ENCODE peak calls at places on chromosome 15, in seven cellular contexts. P is Panc1; I is CD4-positive, alpha-beta T cell; R is A673; J is AG04450; A is psoas muscle; N is RWPE1. H is an unnamed sample.

GRCh38 chr15:90232941-90233700 is 620 bp downstream of the CIB1 start:
- DNase-seq in R (no peak), I (peak; percentile 17), P (no peak), J (no peak), N (peak; percentile 70), A (peak; percentile 66), H (no peak)

GRCh38 chr15:39795486-39795885 is 12.8 kb upstream of the FSIP1 start:
- DNase-seq in A (no peak), I (no peak), P (no peak), N (no peak), R (no peak), J (no peak), H (no peak)

GRCh38 chr15:49622561-49622960 is 1.7 kb downstream of the DTWD1 start:
- DNase-seq in A (no peak), I (no peak), P (no peak), J (no peak), R (peak; percentile 2), N (no peak), H (no peak)

GRCh38 chr15:22918056-22918455 is 62.1 kb downstream of the CYFIP1 start:
- DNase-seq in N (peak; percentile 59), I (no peak), P (no peak), A (no peak), R (no peak), J (no peak), H (peak; percentile 20)

GRCh38 chr15:82056900-82057825 is 11.3 kb upstream of the MEX3B start:
- DNase-seq in N (no peak), I (no peak), P (no peak), A (no peak), R (no peak), J (no peak), H (no peak)

GRCh38 chr15:89912674-89913396 is at the start of gene ARPIN:
- DNase-seq in J (no peak), N (peak; percentile 60), I (no peak), A (peak; percentile 64), R (peak; percentile 68), P (no peak), H (no peak)

GRCh38 chr15:69279636-69280035 is 19.1 kb upstream of the PAQR5 start:
- DNase-seq in J (no peak), R (no peak), P (no peak), N (no peak), A (no peak), I (no peak), H (no peak)

GRCh38 chr15:74584204-74584603 is 31.4 kb upstream of the CLK3 start:
- DNase-seq in J (no peak), R (no peak), A (no peak), P (no peak), N (no peak), I (no peak), H (no peak)

GRCh38 chr15:71596672-71597071 is 213.7 kb upstream of the NR2E3 start:
- DNase-seq in I (no peak), R (no peak), N (no peak), J (no peak), P (no peak), A (peak; percentile 22), H (no peak)

GRCh38 chr15:82970078-82970686 is 15.8 kb upstream of the RAMAC start:
- DNase-seq in R (no peak), A (no peak), N (no peak), J (no peak), P (no peak), I (no peak), H (no peak)

GRCh38 chr15:37038036-37038715 is 62.2 kb downstream of the MEIS2 start:
- DNase-seq in J (no peak), A (no peak), R (no peak), P (no peak), N (no peak), I (no peak), H (no peak)

DNA sequence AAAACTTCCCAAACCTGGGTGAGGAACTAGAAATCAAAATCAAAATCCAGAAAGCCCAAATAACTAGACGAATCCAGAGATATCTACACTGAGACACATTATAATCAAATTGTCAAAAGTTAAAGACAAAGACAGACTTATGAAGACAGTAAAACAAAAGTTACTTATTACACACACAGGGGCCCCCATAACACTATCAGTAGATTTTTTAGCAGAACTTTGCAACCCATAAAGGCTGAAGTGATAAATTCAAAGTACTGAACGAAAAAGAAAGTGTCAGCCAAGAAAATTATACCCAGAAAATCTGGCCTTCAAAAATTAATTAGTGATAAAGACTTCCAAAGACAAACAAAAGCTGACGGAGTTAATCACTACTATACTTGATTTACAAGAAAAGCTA is 95.4 kb downstream of the SCAPER start:
- DNase-seq in I (no peak), A (no peak), R (no peak), P (no peak), N (no peak), J (no peak), H (no peak)
- H3K27ac ChIP-seq in I (no peak overlapping the region), A (no peak overlapping the region), R (no peak overlapping the region), P (no peak overlapping the region), N (no peak overlapping the region), J (no peak overlapping the region), H (no peak overlapping the region)

DNA sequence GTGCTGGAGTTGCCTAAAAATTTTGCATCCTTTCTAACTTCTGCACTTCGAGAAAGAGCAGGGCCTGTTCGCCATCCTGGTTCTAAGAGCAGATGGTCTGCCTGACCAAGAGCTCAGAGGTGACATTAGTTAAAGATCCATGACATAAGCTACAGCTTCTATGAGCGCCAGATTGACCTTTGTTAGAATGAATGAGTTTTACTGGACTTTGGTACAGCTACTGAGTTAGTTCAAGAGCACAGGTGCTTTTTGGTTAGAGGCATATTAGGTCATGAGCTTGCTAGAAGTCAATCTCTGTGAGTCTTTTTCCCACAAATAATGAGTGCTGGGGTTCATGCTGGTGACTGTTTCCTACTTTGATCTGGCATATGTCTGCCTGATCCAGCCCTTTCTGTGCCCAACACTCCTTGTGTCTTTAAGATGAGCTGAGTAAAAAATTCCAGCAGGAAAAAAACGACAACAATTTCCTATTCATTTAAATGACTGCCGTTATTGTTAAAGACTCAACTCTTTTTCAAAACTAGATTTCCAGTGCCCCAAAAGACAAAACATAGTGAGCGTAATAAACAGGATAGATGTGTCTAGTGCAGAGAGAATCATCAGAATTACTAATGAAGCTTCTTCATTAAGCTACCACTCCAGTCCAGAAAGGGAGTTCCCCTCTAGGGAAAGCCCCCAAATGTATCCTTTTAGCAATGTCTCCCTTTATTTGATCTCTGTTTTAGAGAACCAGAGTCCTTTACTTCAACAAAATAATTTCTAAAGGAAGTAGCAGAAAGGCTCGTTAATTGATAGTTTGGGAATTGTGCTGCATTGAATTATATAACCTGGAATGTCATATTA is 152.9 kb downstream of the SLCO3A1 start:
- DNase-seq in R (no peak), I (no peak), A (no peak), P (no peak), J (no peak), N (no peak), H (no peak)
- H3K27ac ChIP-seq in R (no peak overlapping the region), I (no peak overlapping the region), A (no peak overlapping the region), P (no peak overlapping the region), J (no peak overlapping the region), N (no peak overlapping the region), H (no peak overlapping the region)

DNA sequence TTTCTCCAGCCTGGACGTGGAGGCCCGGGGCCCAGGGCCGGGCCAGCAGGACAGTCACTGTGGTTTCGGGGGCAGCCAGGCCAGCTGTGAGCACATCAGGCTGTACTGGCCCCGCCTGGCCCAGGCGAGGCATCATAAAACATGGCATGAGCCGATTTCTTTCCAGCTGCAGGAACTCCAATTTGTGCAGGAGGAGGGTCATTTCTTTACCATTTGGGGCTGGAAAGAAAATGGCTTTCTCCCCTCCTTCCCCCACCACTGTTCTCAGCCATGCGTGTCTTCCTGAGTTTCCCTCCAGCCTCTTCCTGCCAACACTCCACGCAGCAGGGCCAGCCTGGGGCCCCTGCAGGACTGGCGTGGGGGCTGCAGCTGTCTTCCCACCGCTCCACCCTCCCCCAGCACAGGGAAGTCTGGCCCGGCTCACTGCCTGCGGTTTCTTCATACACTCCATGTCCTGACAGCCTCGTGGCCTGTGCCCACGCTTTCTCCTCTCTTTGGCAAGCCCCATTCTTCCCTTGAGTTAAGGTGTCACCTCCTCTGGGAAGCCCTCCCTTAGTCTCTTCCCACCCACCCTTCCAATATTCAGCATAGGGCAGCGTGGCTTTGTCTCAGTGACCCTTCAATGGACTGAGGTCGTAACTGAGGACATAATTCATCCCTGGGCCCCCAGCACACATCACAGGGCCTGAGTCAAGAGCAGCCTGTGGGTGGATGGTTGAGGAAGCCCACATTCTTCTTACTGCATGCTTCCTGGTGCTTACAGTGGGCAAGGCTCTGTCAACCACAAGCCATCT is 135.8 kb downstream of the CHSY1 start:
- DNase-seq in N (no peak), I (no peak), J (no peak), P (no peak), A (peak; percentile 65), R (no peak), H (no peak)
- H3K27ac ChIP-seq in N (peak overlapping the region; percentile 17), I (no peak overlapping the region), J (peak overlapping the region; percentile 65), P (no peak overlapping the region), A (no peak overlapping the region), R (peak overlapping the region; percentile 37), H (no peak overlapping the region)

DNA sequence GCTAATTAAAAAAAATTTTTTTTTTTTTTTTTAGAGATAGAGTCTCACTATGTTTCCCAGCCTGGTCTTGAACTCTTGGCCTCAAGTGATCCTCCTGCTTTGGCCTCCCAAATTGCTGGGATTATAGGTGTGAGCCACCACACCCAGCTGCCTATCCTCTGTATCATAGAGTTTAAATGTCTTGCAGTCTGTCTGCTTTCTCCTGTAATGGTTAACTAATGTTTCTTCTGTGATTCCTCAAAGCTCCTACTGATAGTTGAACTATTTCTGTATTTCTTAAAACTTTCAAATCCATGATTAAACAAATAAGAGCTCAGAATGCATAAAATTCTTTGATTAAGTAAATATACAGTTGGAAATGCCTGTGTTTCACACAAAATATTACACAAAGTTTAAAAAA is 115.4 kb upstream of the TPM1 start:
- DNase-seq in P (no peak), R (no peak), J (no peak), I (no peak), N (no peak), A (no peak), H (no peak)
- H3K27ac ChIP-seq in P (peak overlapping the region; percentile 59), R (no peak overlapping the region), J (no peak overlapping the region), I (no peak overlapping the region), N (no peak overlapping the region), A (no peak overlapping the region), H (peak overlapping the region; percentile 96)

GRCh38 chr15:61483599-61483998 is 254.5 kb upstream of the RORA start:
- DNase-seq in P (no peak), I (no peak), N (no peak), J (no peak), A (no peak), R (no peak), H (no peak)
- H3K27ac ChIP-seq in P (no peak overlapping the region), I (no peak overlapping the region), N (no peak overlapping the region), J (no peak overlapping the region), A (no peak overlapping the region), R (no peak overlapping the region), H (no peak overlapping the region)